ENCODE peak calls at places on chromosomes 16 and 17, in seven cellular contexts. R is SW 1271, O is body of pancreas, Q is HTR-8/SVneo, L is tibial artery, U is AG08396, T is fibroblast of lung. P is an unnamed sample.

GRCh38 chr17:40303009-40303657 is 5.8 kb upstream of the RARA start:
- DNase-seq in R (peak; percentile 25), O (no peak), Q (peak; percentile 69), L (no peak), U (peak; percentile 51), T (peak; percentile 59), P (no peak)

GRCh38 chr17:78037280-78037679 is 78.8 kb downstream of the TNRC6C start:
- DNase-seq in R (no peak), O (no peak), Q (no peak), L (no peak), U (no peak), T (no peak), P (no peak)

GRCh38 chr17:28849281-28849680 is 5.5 kb upstream of the ERAL1 start:
- DNase-seq in R (no peak), O (no peak), Q (peak; percentile 27), L (no peak), U (no peak), T (no peak), P (no peak)

GRCh38 chr16:26645629-26646028 is 421.1 kb upstream of the C16orf82 start:
- DNase-seq in R (no peak), O (no peak), Q (no peak), L (no peak), U (no peak), T (no peak), P (no peak)

GRCh38 chr17:31416503-31416923 is 25.0 kb downstream of the RAB11FIP4 start:
- DNase-seq in R (no peak), O (no peak), Q (no peak), L (no peak), U (no peak), T (no peak), P (peak; percentile 9)

GRCh38 chr16:71473891-71474290 is 11.8 kb upstream of the ZNF23 start:
- DNase-seq in R (no peak), O (no peak), Q (no peak), L (no peak), U (no peak), T (peak; percentile 13), P (no peak)

GRCh38 chr16:74465851-74466685 is 44.8 kb upstream of the CLEC18B start:
- DNase-seq in R (no peak), O (peak; percentile 23), Q (no peak), L (no peak), U (no peak), T (no peak), P (no peak)

GRCh38 chr16:49592507-49593422 is 219.2 kb downstream of the C16orf78 start:
- DNase-seq in R (no peak), O (no peak), Q (peak; percentile 31), L (peak; percentile 51), U (peak; percentile 62), T (peak; percentile 19), P (no peak)

GRCh38 chr17:68052810-68053209 is 17.3 kb downstream of the KPNA2 start:
- DNase-seq in R (no peak), O (no peak), Q (no peak), L (no peak), U (no peak), T (no peak), P (no peak)

GRCh38 chr16:12625716-12626115 is 178.0 kb downstream of the CPPED1 start:
- DNase-seq in R (no peak), O (no peak), Q (no peak), L (no peak), U (no peak), T (no peak), P (no peak)

GRCh38 chr17:45361451-45361850 is 44.6 kb upstream of the MAP3K14 start:
- DNase-seq in R (no peak), O (no peak), Q (no peak), L (no peak), U (no peak), T (no peak), P (no peak)

GRCh38 chr16:50583211-50583610 is 35.0 kb downstream of the NKD1 start:
- DNase-seq in R (no peak), O (no peak), Q (no peak), L (no peak), U (no peak), T (no peak), P (no peak)

P was measured in tibial nerve.